ENCODE peak calls at places on chromosomes 2 and 18, in ten cellular contexts. H, Q, A, T, F, U, J, S, M and Z are unnamed samples.

GRCh38 chr2:19614066-19614465 is 255.6 kb upstream of the OSR1 start:
- DNase-seq in H (no peak), U (no peak), M (no peak), T (no peak), A (no peak), Q (peak), S (no peak), J (no peak), F (no peak), Z (no peak)

GRCh38 chr2:152491139-152491472 is 156.1 kb downstream of the FMNL2 start:
- DNase-seq in Q (no peak), J (no peak), T (no peak), U (peak), F (no peak), S (no peak), A (no peak), M (no peak), H (no peak), Z (no peak)

GRCh38 chr2:135688002-135688401 is 53.7 kb upstream of the UBXN4 start:
- DNase-seq in S (no peak), J (no peak), F (no peak), A (no peak), H (no peak), T (no peak), Q (peak), U (no peak), M (no peak), Z (no peak)

GRCh38 chr2:168470880-168471475 is 14.9 kb downstream of the CERS6 start:
- DNase-seq in T (no peak), U (no peak), Q (no peak), H (no peak), F (no peak), S (no peak), M (no peak), A (no peak), J (peak), Z (no peak)

GRCh38 chr2:155256803-155257202 is 558.3 kb downstream of the KCNJ3 start:
- DNase-seq in T (no peak), F (no peak), S (no peak), A (no peak), H (no peak), J (no peak), M (no peak), Q (no peak), U (no peak), Z (no peak)

GRCh38 chr2:238690673-238690965 is 157.3 kb upstream of the TWIST2 start:
- DNase-seq in J (no peak), H (no peak), Q (no peak), M (no peak), T (no peak), S (no peak), F (no peak), U (no peak), A (no peak), Z (no peak)

GRCh38 chr2:64819774-64820688 is 166.3 kb upstream of the SERTAD2 start:
- DNase-seq in J (no peak), H (peak), U (no peak), F (no peak), T (no peak), M (peak), A (no peak), Q (peak), S (peak), Z (peak)

GRCh38 chr2:181911830-181912229 is 20.3 kb downstream of the ITPRID2 start:
- DNase-seq in J (no peak), S (no peak), U (no peak), F (no peak), M (no peak), H (no peak), T (no peak), Q (no peak), A (no peak), Z (no peak)

GRCh38 chr18:50401888-50402287 is 27.0 kb downstream of the SKA1 start:
- DNase-seq in U (no peak), S (peak), T (peak), M (no peak), H (no peak), F (peak), A (no peak), Q (peak), J (peak), Z (no peak)

GRCh38 chr2:65373365-65373918 is 59.0 kb downstream of the SPRED2 start:
- DNase-seq in S (no peak), M (no peak), J (no peak), A (no peak), U (no peak), H (no peak), T (no peak), F (no peak), Q (no peak), Z (no peak)

GRCh38 chr2:160803881-160804280 is 310.3 kb upstream of the RBMS1 start:
- DNase-seq in T (no peak), M (no peak), U (no peak), H (no peak), A (no peak), S (no peak), F (no peak), Q (no peak), J (no peak), Z (no peak)

GRCh38 chr2:241550616-241551580 is 7.6 kb upstream of the BOK start:
- DNase-seq in T (no peak), A (no peak), M (no peak), Q (no peak), F (no peak), J (peak), U (no peak), S (no peak), H (no peak), Z (no peak)

GRCh38 chr2:12816379-12817306 is 99.9 kb downstream of the TRIB2 start:
- DNase-seq in T (peak), U (no peak), J (no peak), H (no peak), F (no peak), Q (peak), S (no peak), A (peak), M (no peak), Z (no peak)

GRCh38 chr18:75170022-75170789 is 38.7 kb downstream of the PTGR3 start:
- DNase-seq in A (no peak), F (no peak), J (no peak), Q (no peak), T (no peak), M (no peak), H (no peak), U (no peak), S (no peak), Z (no peak)

GRCh38 chr18:23069481-23069880 is 65.8 kb upstream of the CABLES1 start:
- DNase-seq in F (no peak), A (no peak), U (no peak), T (no peak), M (peak), J (no peak), S (no peak), Q (no peak), H (peak), Z (no peak)

GRCh38 chr2:148899638-148900318 is 24.8 kb downstream of the KIF5C start:
- DNase-seq in H (no peak), F (no peak), M (no peak), U (no peak), A (no peak), J (peak), T (no peak), S (no peak), Q (no peak), Z (no peak)

GRCh38 chr2:180156651-180157050 is 149.6 kb upstream of the CWC22 start:
- DNase-seq in F (no peak), U (no peak), M (no peak), Q (no peak), H (no peak), J (no peak), S (no peak), T (no peak), A (no peak), Z (no peak)

GRCh38 chr2:231627384-231628156 is 34.9 kb downstream of the TEX44 start:
- DNase-seq in A (no peak), Q (peak), J (no peak), H (no peak), S (no peak), T (no peak), F (no peak), U (no peak), M (no peak), Z (no peak)

GRCh38 chr2:235042576-235043515 is 91.0 kb downstream of the SH3BP4 start:
- DNase-seq in H (no peak), J (no peak), U (peak), Q (no peak), A (no peak), F (peak), S (no peak), M (no peak), T (no peak), Z (no peak)

GRCh38 chr2:214652473-214652872 is 157.0 kb downstream of the BARD1 start:
- DNase-seq in J (no peak), S (no peak), T (no peak), H (no peak), U (no peak), Q (no peak), M (no peak), F (no peak), A (no peak), Z (no peak)

GRCh38 chr2:142175917-142176316 is 45.1 kb upstream of the LRP1B start:
- DNase-seq in U (no peak), Q (no peak), F (no peak), A (no peak), T (no peak), S (no peak), M (no peak), J (no peak), H (no peak), Z (no peak)

GRCh38 chr2:108810993-108811957 is 24.7 kb downstream of the CCDC138 start:
- DNase-seq in F (no peak), Q (no peak), H (no peak), S (no peak), U (no peak), T (no peak), A (no peak), J (no peak), M (no peak), Z (no peak)

GRCh38 chr2:46267616-46268015 is 29.6 kb upstream of the EPAS1 start:
- DNase-seq in M (no peak), J (no peak), A (no peak), U (no peak), S (no peak), T (no peak), H (no peak), Q (peak), F (no peak), Z (no peak)

GRCh38 chr2:191218292-191218898 is 26.8 kb upstream of the MYO1B start:
- DNase-seq in Q (peak), A (peak), T (no peak), M (peak), H (peak), F (no peak), J (peak), U (no peak), S (no peak), Z (peak)

GRCh38 chr18:57141208-57142129 is 5.4 kb upstream of the BOD1L2 start:
- DNase-seq in F (peak), J (peak), S (no peak), U (no peak), T (peak), A (peak), M (no peak), Q (no peak), H (no peak), Z (no peak)

GRCh38 chr18:76416935-76417334 is 78.1 kb downstream of the ZNF516 start:
- DNase-seq in H (no peak), J (no peak), Q (peak), A (peak), F (no peak), M (no peak), T (no peak), S (no peak), U (no peak), Z (no peak)

GRCh38 chr2:240023792-240024191 is 1.4 kb downstream of the NDUFA10 start:
- DNase-seq in H (no peak), F (no peak), J (no peak), Q (no peak), T (no peak), U (no peak), A (no peak), S (no peak), M (no peak), Z (no peak)